ENCODE peak calls at places on chromosomes 2 and 18, in five cellular contexts. V is HTR-8/SVneo; D is NCI-H1417 treated with DMSO at 0.1 percent for 48 hours; F is psoas muscle; A is activated CD4-positive, alpha-beta memory T cell treated with anti-CD3 and anti-CD28 coated beads for 36 hours. Y is an unnamed sample.

GRCh38 chr18:48997985-48998831 is 47.4 kb upstream of the SMAD7 start:
- DNase-seq in D (no peak), A (no peak), F (peak; percentile 86), V (peak; percentile 92), Y (no peak)

GRCh38 chr18:59517446-59518171 is 158.5 kb upstream of the LMAN1 start:
- DNase-seq in V (peak; percentile 13), F (no peak), D (no peak), A (no peak), Y (no peak)

GRCh38 chr2:8542381-8543064 is 139.3 kb upstream of the ID2 start:
- DNase-seq in F (no peak), V (no peak), D (no peak), A (no peak), Y (no peak)

GRCh38 chr2:241873803-241874110 is 4.2 kb downstream of the RTP5 start:
- DNase-seq in A (no peak), D (no peak), F (no peak), V (no peak), Y (no peak)

GRCh38 chr2:126796931-126797621 is 101.6 kb upstream of the TEX51 start:
- DNase-seq in D (no peak), F (no peak), V (no peak), A (no peak), Y (no peak)

GRCh38 chr18:22171839-22172582 is 2.6 kb downstream of the GATA6 start:
- DNase-seq in V (no peak), F (no peak), A (no peak), D (no peak), Y (peak; percentile 48)

GRCh38 chr2:183024701-183025100 is 13.6 kb downstream of the NCKAP1 start:
- DNase-seq in F (no peak), V (no peak), A (no peak), D (no peak), Y (no peak)

GRCh38 chr2:9663008-9663879 is 32.4 kb upstream of the YWHAQ start:
- DNase-seq in D (no peak), V (no peak), A (no peak), F (no peak), Y (no peak)

GRCh38 chr2:74778381-74779371 is 55.3 kb upstream of the HK2 start:
- DNase-seq in A (no peak), V (no peak), F (no peak), D (peak; percentile 44), Y (no peak)